ENCODE peak calls at places on chromosomes 12 and 14, in four cellular contexts. D is neuronal stem cell, N is IMR-90, J is OCI-M1. P is an unnamed sample.

GRCh38 chr14:79587875-79588274 is 623.4 kb downstream of the DIO2 start:
- DNase-seq in D (no peak), N (no peak), J (no peak), P (no peak)

GRCh38 chr14:103296007-103296406 is 38.0 kb upstream of the EIF5 start:
- DNase-seq in D (no peak), N (peak), J (no peak), P (no peak)

GRCh38 chr12:57590892-57591566 is at the start of gene PIP4K2C:
- DNase-seq in D (peak), N (peak), J (peak), P (no peak)

GRCh38 chr14:100622234-100622633 is 35.0 kb upstream of the BEGAIN start:
- DNase-seq in D (no peak), N (no peak), J (peak), P (no peak)

GRCh38 chr14:61839452-61839851 is 77.2 kb downstream of the SNAPC1 start:
- DNase-seq in D (no peak), N (peak), J (no peak), P (no peak)

GRCh38 chr14:23387916-23388882 is 11.4 kb downstream of the CMTM5 start:
- DNase-seq in D (no peak), N (no peak), J (no peak), P (no peak)

GRCh38 chr12:105222726-105223357 is 13.1 kb downstream of the APPL2 start:
- DNase-seq in D (no peak), N (no peak), J (no peak), P (no peak)

GRCh38 chr12:118237053-118237665 is 101.2 kb downstream of the PEBP1 start:
- DNase-seq in D (no peak), N (no peak), J (peak), P (no peak)

GRCh38 chr12:69569236-69569635 is 16.0 kb upstream of the CCT2 start:
- DNase-seq in D (no peak), N (peak), J (no peak), P (no peak)

GRCh38 chr12:92338671-92339070 is 193.0 kb upstream of the BTG1 start:
- DNase-seq in D (no peak), N (no peak), J (no peak), P (no peak)

GRCh38 chr14:59570122-59570521 is 6.5 kb downstream of the CCDC175 start:
- DNase-seq in D (no peak), N (no peak), J (peak), P (no peak)

GRCh38 chr12:119819322-119819721 is 57.8 kb downstream of the CIT start:
- DNase-seq in D (no peak), N (no peak), J (no peak), P (no peak)

GRCh38 chr12:113766133-113766879 is 199.8 kb downstream of the RBM19 start:
- DNase-seq in D (no peak), N (no peak), J (no peak), P (no peak)